ENCODE peak calls at places on chromosomes 4 and X, in six cellular contexts. L is GM12892, B is tibial nerve, Y is A549, Z is adrenal gland, A is heart left ventricle. J is an unnamed sample.

GRCh38 chr4:32135642-32136041 is 1415.5 kb downstream of the PCDH7 start:
- DNase-seq in A (no peak), L (no peak), Y (no peak), B (no peak), Z (no peak), J (no peak)

GRCh38 chrX:69137371-69137881 is 27.8 kb downstream of the PJA1 start:
- DNase-seq in Y (no peak), A (peak; percentile 38), L (no peak), B (no peak), Z (no peak), J (no peak)

GRCh38 chrX:34332336-34332735 is 200.2 kb upstream of the FAM47A start:
- DNase-seq in A (no peak), B (no peak), Z (no peak), Y (no peak), L (no peak), J (no peak)

GRCh38 chrX:23168291-23168690 is 166.4 kb upstream of the PTCHD1 start:
- DNase-seq in B (no peak), Y (no peak), A (no peak), Z (no peak), L (no peak), J (no peak)

GRCh38 chrX:71935542-71935941 is 24.9 kb downstream of the NHSL2 start:
- DNase-seq in B (peak; percentile 26), L (no peak), A (no peak), Z (no peak), Y (no peak), J (no peak)

GRCh38 chr4:140238353-140239041 is 84.5 kb upstream of the MAML3 start:
- DNase-seq in L (no peak), Y (no peak), Z (peak; percentile 69), B (peak; percentile 88), A (peak; percentile 97), J (peak; percentile 85)

GRCh38 chr4:138772366-138772765 is 243.2 kb upstream of the NOCT start:
- DNase-seq in Z (no peak), A (no peak), L (no peak), B (no peak), Y (no peak), J (no peak)

GRCh38 chr4:73662709-73663546 is 42.7 kb upstream of the RASSF6 start:
- DNase-seq in Z (no peak), A (no peak), Y (peak; percentile 19), L (peak; percentile 8), B (no peak), J (no peak)

GRCh38 chrX:24619647-24620046 is 27.5 kb downstream of the PCYT1B start:
- DNase-seq in Y (no peak), Z (peak; percentile 24), L (no peak), A (no peak), B (no peak), J (no peak)

GRCh38 chr4:141020801-141021261 is 112.4 kb downstream of the RNF150 start:
- DNase-seq in A (no peak), L (no peak), Y (no peak), B (no peak), Z (no peak), J (no peak)

GRCh38 chr4:94455081-94455480 is 3.3 kb downstream of the PDLIM5 start:
- DNase-seq in B (no peak), A (peak; percentile 78), L (no peak), Y (peak; percentile 21), Z (peak; percentile 55), J (peak; percentile 71)

GRCh38 chr4:134906404-134907023 is 704.9 kb upstream of the PABPC4L start:
- DNase-seq in L (no peak), A (no peak), B (no peak), Z (no peak), Y (no peak), J (no peak)

GRCh38 chr4:84582988-84583870 is at the start of gene CDS1:
- DNase-seq in B (no peak), L (peak; percentile 37), Y (peak; percentile 6), Z (peak; percentile 39), A (peak; percentile 36), J (peak; percentile 77)

GRCh38 chr4:127124919-127125318 is 507.8 kb upstream of the INTU start:
- DNase-seq in L (no peak), Z (no peak), B (no peak), A (no peak), Y (no peak), J (no peak)

GRCh38 chr4:8030121-8030781 is 90.6 kb upstream of the AFAP1 start:
- DNase-seq in B (no peak), Z (no peak), L (no peak), Y (no peak), A (no peak), J (no peak)

GRCh38 chr4:183098080-183098722 is 856 bp upstream of the WWC2 start:
- DNase-seq in Y (peak; percentile 33), B (peak; percentile 22), A (peak; percentile 75), L (peak; percentile 11), Z (peak; percentile 57), J (peak; percentile 56)

DNA sequence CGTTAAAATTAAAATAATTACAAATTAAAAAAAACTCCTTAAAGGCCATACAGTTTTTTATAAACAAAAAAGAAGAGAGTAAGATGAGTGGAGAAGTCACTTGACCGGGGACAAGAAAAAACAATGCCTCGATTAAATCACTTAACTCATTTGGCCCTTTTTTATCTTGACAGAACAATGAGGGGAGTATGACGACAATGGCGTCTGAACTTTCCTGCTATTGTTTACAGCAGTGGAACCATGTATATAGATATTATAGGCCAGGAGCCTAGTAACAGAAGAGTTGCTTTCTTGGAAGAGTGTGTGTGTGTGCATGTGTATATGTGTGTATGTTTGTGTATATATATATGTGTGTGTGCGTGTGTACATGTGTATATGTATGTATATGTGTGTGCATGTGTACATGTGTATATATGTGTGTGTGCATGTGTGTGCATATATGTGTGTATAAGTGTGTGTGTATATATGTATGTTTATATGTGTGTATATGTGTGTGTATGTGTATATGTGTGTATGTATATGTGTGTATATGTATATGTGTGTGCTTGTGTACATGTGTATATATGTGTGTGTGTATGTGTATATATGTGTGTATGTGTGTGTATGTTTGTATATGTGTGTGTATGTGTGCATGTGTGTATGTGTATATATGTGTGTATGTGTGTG is 153.4 kb upstream of the FAT1 start:
- DNase-seq in A (no peak), L (no peak), Z (no peak), B (no peak), Y (no peak), J (no peak)
- TF ChIP-seq POLR2A in A (no peak), L (no peak), Z (no peak), B (no peak), Y (no peak), J (no peak)

DNA sequence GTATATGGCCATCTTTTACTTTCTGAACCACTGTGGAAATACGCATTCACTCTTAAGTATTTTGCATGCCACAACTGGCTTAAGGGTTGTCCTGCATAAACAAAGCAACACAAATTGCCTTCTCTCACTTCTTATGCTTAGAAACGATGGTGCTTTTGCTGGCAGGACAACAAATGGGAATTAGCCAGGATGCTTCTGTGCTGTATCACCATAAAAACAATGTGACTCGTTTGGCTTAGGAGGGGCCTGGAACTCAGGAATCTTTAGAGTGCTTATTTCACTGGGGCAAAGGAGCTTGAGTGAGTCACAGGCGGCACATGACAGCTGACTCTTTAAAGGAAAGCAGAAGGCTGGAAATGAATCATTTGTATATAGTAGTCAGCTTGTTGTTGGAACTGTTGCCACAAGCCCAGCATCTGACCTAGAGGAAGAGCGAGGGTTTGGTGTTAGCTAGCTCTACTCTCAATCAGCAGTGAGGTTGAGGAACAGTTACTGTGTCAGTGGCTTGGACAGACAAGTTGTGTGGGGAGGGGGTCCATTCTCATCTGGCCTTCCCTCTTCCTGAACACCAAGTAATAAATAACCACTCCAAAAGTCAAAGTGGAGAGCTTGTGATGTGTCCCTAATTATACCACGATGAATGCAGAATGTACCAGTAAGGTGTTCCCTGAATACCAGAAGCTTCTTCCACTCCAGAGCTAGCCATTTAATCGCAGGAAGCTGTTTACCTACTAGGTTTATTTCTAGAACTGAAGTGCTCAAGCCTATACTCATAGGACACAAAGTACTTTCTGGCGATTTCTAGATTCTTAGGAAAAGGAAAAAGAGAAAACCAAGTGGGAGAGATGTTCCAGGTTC is 293.1 kb downstream of the CAMK2D start:
- DNase-seq in A (peak; percentile 86), Z (peak; percentile 75), B (peak; percentile 56), Y (peak; percentile 31), L (no peak), J (peak; percentile 63)
- TF ChIP-seq POLR2A in A (peak; percentile 43), Z (peak; percentile 66), B (no peak), Y (no peak), L (no peak), J (no peak)

DNA sequence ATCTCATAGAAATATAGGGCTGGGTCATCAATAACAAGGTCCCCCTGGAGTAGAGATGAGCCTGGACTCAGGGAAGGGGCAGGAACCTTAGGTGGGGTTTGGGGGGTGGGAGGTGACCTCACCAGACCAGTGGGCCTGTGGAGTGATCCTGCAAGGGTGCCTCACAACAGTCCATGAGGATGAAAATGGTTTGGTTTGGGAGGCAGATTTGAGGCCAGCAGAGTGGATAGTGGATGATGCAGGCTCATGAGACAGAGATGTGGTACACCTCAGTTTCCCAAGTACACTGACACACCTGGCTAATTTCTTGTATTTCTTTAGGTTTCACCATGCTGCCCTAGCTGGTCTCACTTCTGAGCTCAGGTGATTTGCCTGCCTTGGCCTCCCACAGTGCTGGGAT is 18.1 kb upstream of the TRIM60 start:
- DNase-seq in B (no peak), Z (no peak), L (no peak), A (no peak), Y (no peak), J (no peak)
- TF ChIP-seq POLR2A in B (no peak), Z (no peak), L (no peak), A (no peak), Y (no peak), J (no peak)

GRCh38 chr4:149749769-149750168 is 65.9 kb downstream of the IQCM start:
- DNase-seq in Z (no peak), A (no peak), Y (no peak), L (no peak), B (no peak), J (no peak)
- TF ChIP-seq POLR2A in Z (no peak), A (no peak), Y (no peak), L (no peak), B (no peak), J (no peak)

GRCh38 chr4:56505269-56506109 is at the start of gene ARL9:
- DNase-seq in Y (no peak), L (peak; percentile 30), A (peak; percentile 47), B (no peak), Z (peak; percentile 56), J (peak; percentile 70)
- TF ChIP-seq POLR2A in Y (no peak), L (no peak), A (no peak), B (no peak), Z (peak; percentile 21), J (no peak)

J was measured in stomach.